ENCODE peak calls at places on chromosomes 12 and 14, in six cellular contexts. One of them, this sample, is unnamed.

GRCh38 chr12:8890313-8891084 is 23.8 kb upstream of the PHC1 start:
- DNase-seq in H9: peak
- DNase-seq in neural progenitor cell: peak
- DNase-seq in IMR-90: peak
- DNase-seq in OCI-LY7: peak
- DNase-seq in GM23338: peak
- DNase-seq in this sample: peak

GRCh38 chr14:80518173-80518572 is 306.9 kb upstream of the DIO2 start:
- DNase-seq in H9: no peak
- DNase-seq in IMR-90: no peak
- DNase-seq in OCI-LY7: no peak
- DNase-seq in neural progenitor cell: no peak
- DNase-seq in GM23338: no peak
- DNase-seq in this sample: no peak

GRCh38 chr14:55578511-55578910 is 1.5 kb upstream of the KTN1 start:
- DNase-seq in GM23338: no peak
- DNase-seq in neural progenitor cell: peak
- DNase-seq in IMR-90: no peak
- DNase-seq in H9: no peak
- DNase-seq in OCI-LY7: no peak
- DNase-seq in this sample: no peak

GRCh38 chr12:87661770-87662402 is 367.3 kb downstream of the C12orf50 start:
- DNase-seq in IMR-90: peak
- DNase-seq in neural progenitor cell: no peak
- DNase-seq in H9: no peak
- DNase-seq in GM23338: no peak
- DNase-seq in OCI-LY7: no peak
- DNase-seq in this sample: peak

GRCh38 chr12:52969828-52970569 is 21.1 kb downstream of the KRT18 start:
- DNase-seq in H9: no peak
- DNase-seq in IMR-90: no peak
- DNase-seq in GM23338: no peak
- DNase-seq in OCI-LY7: no peak
- DNase-seq in neural progenitor cell: no peak
- DNase-seq in this sample: no peak

GRCh38 chr12:19529933-19530630 is 90.8 kb downstream of the AEBP2 start:
- DNase-seq in OCI-LY7: no peak
- DNase-seq in IMR-90: peak
- DNase-seq in H9: no peak
- DNase-seq in GM23338: no peak
- DNase-seq in neural progenitor cell: no peak
- DNase-seq in this sample: no peak

GRCh38 chr12:98587084-98587483 is 6.4 kb upstream of the SLC25A3 start:
- DNase-seq in OCI-LY7: peak
- DNase-seq in neural progenitor cell: no peak
- DNase-seq in GM23338: no peak
- DNase-seq in IMR-90: no peak
- DNase-seq in H9: no peak
- DNase-seq in this sample: no peak

GRCh38 chr14:100892496-100893227 is 10.9 kb downstream of the RTL1 start:
- DNase-seq in OCI-LY7: no peak
- DNase-seq in GM23338: no peak
- DNase-seq in IMR-90: no peak
- DNase-seq in H9: peak
- DNase-seq in neural progenitor cell: no peak
- DNase-seq in this sample: no peak

GRCh38 chr12:130775953-130776856 is 60.1 kb upstream of the RIMBP2 start:
- DNase-seq in IMR-90: peak
- DNase-seq in neural progenitor cell: peak
- DNase-seq in OCI-LY7: no peak
- DNase-seq in H9: peak
- DNase-seq in GM23338: peak
- DNase-seq in this sample: peak

GRCh38 chr12:58671196-58671595 is 249.1 kb downstream of the LRIG3 start:
- DNase-seq in neural progenitor cell: peak
- DNase-seq in IMR-90: no peak
- DNase-seq in GM23338: no peak
- DNase-seq in H9: no peak
- DNase-seq in OCI-LY7: no peak
- DNase-seq in this sample: no peak

GRCh38 chr14:64510127-64510808 is 5.7 kb downstream of the ZBTB1 start:
- DNase-seq in GM23338: no peak
- DNase-seq in OCI-LY7: no peak
- DNase-seq in H9: no peak
- DNase-seq in IMR-90: no peak
- DNase-seq in neural progenitor cell: no peak
- DNase-seq in this sample: peak

GRCh38 chr12:31322651-31323248 is 3.2 kb downstream of the SINHCAF start:
- DNase-seq in neural progenitor cell: peak
- DNase-seq in H9: no peak
- DNase-seq in OCI-LY7: no peak
- DNase-seq in GM23338: peak
- DNase-seq in IMR-90: peak
- DNase-seq in this sample: no peak

GRCh38 chr14:88995437-88996198 is 171.2 kb downstream of the TTC8 start:
- DNase-seq in OCI-LY7: no peak
- DNase-seq in GM23338: no peak
- DNase-seq in IMR-90: peak
- DNase-seq in H9: no peak
- DNase-seq in neural progenitor cell: no peak
- DNase-seq in this sample: no peak

GRCh38 chr12:26135571-26135970 is 10.7 kb upstream of the BHLHE41 start:
- DNase-seq in IMR-90: no peak
- DNase-seq in GM23338: no peak
- DNase-seq in neural progenitor cell: no peak
- DNase-seq in H9: no peak
- DNase-seq in OCI-LY7: no peak
- DNase-seq in this sample: peak
- H2AFZ ChIP-seq in IMR-90: no peak
- H2AFZ ChIP-seq in GM23338: no peak
- H2AFZ ChIP-seq in neural progenitor cell: no peak
- H2AFZ ChIP-seq in H9: no peak
- H2AFZ ChIP-seq in OCI-LY7: no peak
- H2AFZ ChIP-seq in this sample: no peak

GRCh38 chr14:32847867-32848266 is 90.8 kb upstream of the NPAS3 start:
- DNase-seq in GM23338: no peak
- DNase-seq in IMR-90: no peak
- DNase-seq in OCI-LY7: no peak
- DNase-seq in H9: no peak
- DNase-seq in neural progenitor cell: no peak
- DNase-seq in this sample: no peak
- H3K27ac ChIP-seq in GM23338: no peak
- H3K27ac ChIP-seq in IMR-90: no peak
- H3K27ac ChIP-seq in OCI-LY7: no peak
- H3K27ac ChIP-seq in H9: no peak
- H3K27ac ChIP-seq in neural progenitor cell: no peak
- H3K27ac ChIP-seq in this sample: no peak

DNA sequence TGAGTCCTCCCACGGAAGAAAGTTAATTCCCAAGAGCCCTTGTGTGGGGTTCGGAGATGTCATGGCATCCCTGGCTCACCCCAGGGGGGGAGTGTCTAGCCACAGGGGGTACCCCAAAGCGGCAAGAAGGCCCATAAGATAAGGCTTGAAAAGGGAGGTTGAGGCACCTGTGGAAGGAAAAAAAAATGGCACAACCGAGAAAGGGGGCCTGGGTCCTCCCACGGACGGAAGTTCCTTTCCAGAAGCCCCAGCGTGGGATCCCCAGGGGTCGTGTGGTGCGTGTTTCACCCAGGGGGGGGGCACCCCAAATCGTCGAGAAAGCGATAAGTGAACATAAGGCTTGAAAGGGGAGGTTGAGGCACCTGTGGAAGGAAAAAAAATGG is 266.7 kb downstream of the ALG10 start:
- DNase-seq in OCI-LY7: no peak
- DNase-seq in H9: peak
- DNase-seq in GM23338: no peak
- DNase-seq in IMR-90: no peak
- DNase-seq in neural progenitor cell: no peak
- DNase-seq in this sample: no peak
- H2AFZ ChIP-seq in OCI-LY7: no peak
- H2AFZ ChIP-seq in H9: no peak
- H2AFZ ChIP-seq in GM23338: no peak
- H2AFZ ChIP-seq in IMR-90: no peak
- H2AFZ ChIP-seq in neural progenitor cell: no peak
- H2AFZ ChIP-seq in this sample: no peak

DNA sequence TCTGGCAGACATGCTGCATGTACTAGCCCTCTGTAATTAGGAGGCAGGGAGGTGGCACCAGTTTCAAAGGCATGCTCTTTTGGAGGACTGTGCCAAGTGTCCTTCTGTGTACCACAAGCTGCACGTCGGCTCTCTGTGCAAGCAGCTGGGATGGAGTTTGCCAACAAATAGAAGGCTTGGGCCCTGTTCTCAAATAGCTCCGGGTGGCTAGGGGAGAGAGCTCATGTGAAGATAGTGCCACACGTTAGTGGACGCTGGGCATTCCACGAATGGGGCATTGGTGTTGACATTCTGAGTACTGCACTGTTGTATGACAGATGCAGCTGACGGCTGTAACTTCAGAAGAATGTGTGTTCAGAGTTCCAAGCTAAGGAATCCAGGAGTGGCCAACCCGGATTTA is 4.4 kb downstream of the AACS start:
- DNase-seq in IMR-90: no peak
- DNase-seq in GM23338: no peak
- DNase-seq in H9: no peak
- DNase-seq in neural progenitor cell: no peak
- DNase-seq in OCI-LY7: no peak
- DNase-seq in this sample: no peak
- H3K27ac ChIP-seq in IMR-90: no peak
- H3K27ac ChIP-seq in GM23338: no peak
- H3K27ac ChIP-seq in H9: no peak
- H3K27ac ChIP-seq in neural progenitor cell: no peak
- H3K27ac ChIP-seq in OCI-LY7: no peak
- H3K27ac ChIP-seq in this sample: no peak